ENCODE peak calls at places on chromosomes 5 and 9, in nine cellular contexts. V, O, A, R, W, E, C, Q and J are unnamed samples.

GRCh38 chr5:95178046-95178651 is 106.7 kb downstream of the MCTP1 start:
- DNase-seq in V (no peak), O (peak), A (peak), R (no peak), W (no peak), E (no peak), C (no peak), Q (peak), J (no peak)

GRCh38 chr5:79181419-79182022 is 54.4 kb upstream of the JMY start:
- DNase-seq in V (no peak), O (no peak), A (no peak), R (no peak), W (no peak), E (no peak), C (no peak), Q (no peak), J (no peak)

GRCh38 chr5:80309871-80310665 is 9.7 kb upstream of the SPZ1 start:
- DNase-seq in V (no peak), O (no peak), A (no peak), R (no peak), W (no peak), E (no peak), C (no peak), Q (no peak), J (no peak)

GRCh38 chr5:149177911-149178565 is 36.7 kb downstream of the ABLIM3 start:
- DNase-seq in V (no peak), O (no peak), A (peak), R (no peak), W (no peak), E (no peak), C (no peak), Q (no peak), J (no peak)

GRCh38 chr5:169263591-169263990 is 37.3 kb downstream of the SLIT3 start:
- DNase-seq in V (no peak), O (no peak), A (no peak), R (no peak), W (no peak), E (no peak), C (no peak), Q (no peak), J (no peak)

GRCh38 chr9:72996106-72996505 is 43.3 kb upstream of the ALDH1A1 start:
- DNase-seq in V (no peak), O (no peak), A (no peak), R (no peak), W (no peak), E (no peak), C (peak), Q (no peak), J (peak)

GRCh38 chr9:134418986-134419683 is 92.9 kb downstream of the RXRA start:
- DNase-seq in V (no peak), O (no peak), A (no peak), R (no peak), W (no peak), E (no peak), C (no peak), Q (no peak), J (no peak)

GRCh38 chr9:1231998-1232919 is 182.1 kb downstream of the DMRT2 start:
- DNase-seq in V (peak), O (no peak), A (no peak), R (no peak), W (no peak), E (no peak), C (peak), Q (peak), J (peak)

GRCh38 chr5:149195962-149196361 is 54.7 kb downstream of the ABLIM3 start:
- DNase-seq in V (no peak), O (no peak), A (no peak), R (no peak), W (no peak), E (no peak), C (no peak), Q (no peak), J (no peak)

GRCh38 chr9:113541019-113541900 is 77.7 kb downstream of the RGS3 start:
- DNase-seq in V (peak), O (peak), A (peak), R (no peak), W (no peak), E (no peak), C (peak), Q (peak), J (peak)

GRCh38 chr5:179407191-179408175 is 62.2 kb upstream of the ADAMTS2 start:
- DNase-seq in V (no peak), O (no peak), A (no peak), R (no peak), W (no peak), E (no peak), C (peak), Q (no peak), J (peak)

GRCh38 chr5:53364098-53364497 is 116.3 kb upstream of the FST start:
- DNase-seq in V (no peak), O (no peak), A (no peak), R (no peak), W (no peak), E (no peak), C (no peak), Q (no peak), J (no peak)

GRCh38 chr5:63564789-63565188 is 397.5 kb downstream of the HTR1A start:
- DNase-seq in V (no peak), O (no peak), A (no peak), R (no peak), W (no peak), E (no peak), C (no peak), Q (no peak), J (no peak)

GRCh38 chr9:21852751-21853150 is 50.3 kb downstream of the MTAP start:
- DNase-seq in V (no peak), O (no peak), A (no peak), R (no peak), W (no peak), E (peak), C (no peak), Q (no peak), J (no peak)

GRCh38 chr5:110865400-110866094 is 126.7 kb downstream of the SLC25A46 start:
- DNase-seq in V (peak), O (peak), A (no peak), R (no peak), W (no peak), E (peak), C (peak), Q (peak), J (peak)

GRCh38 chr5:133116601-133117000 is 64.8 kb downstream of the HSPA4 start:
- DNase-seq in V (no peak), O (no peak), A (no peak), R (no peak), W (no peak), E (no peak), C (no peak), Q (no peak), J (no peak)

GRCh38 chr5:44665101-44665701 is 143.5 kb upstream of the MRPS30 start:
- DNase-seq in V (no peak), O (no peak), A (no peak), R (no peak), W (no peak), E (no peak), C (no peak), Q (no peak), J (peak)

GRCh38 chr9:127611796-127612790 is at the start of gene STXBP1:
- DNase-seq in V (peak), O (peak), A (peak), R (peak), W (peak), E (peak), C (peak), Q (peak), J (peak)

GRCh38 chr9:134046894-134047681 is 20.7 kb downstream of the BRD3 start:
- DNase-seq in V (no peak), O (no peak), A (no peak), R (no peak), W (no peak), E (no peak), C (no peak), Q (no peak), J (no peak)

GRCh38 chr9:89318123-89319014 is at the start of gene SECISBP2:
- DNase-seq in V (peak), O (peak), A (peak), R (peak), W (peak), E (peak), C (peak), Q (peak), J (peak)

GRCh38 chr5:15500326-15500958 is 462 bp downstream of the FBXL7 start:
- DNase-seq in V (peak), O (peak), A (no peak), R (no peak), W (no peak), E (no peak), C (peak), Q (peak), J (peak)

GRCh38 chr5:110333384-110333783 is 393.1 kb downstream of the TMEM232 start:
- DNase-seq in V (no peak), O (no peak), A (no peak), R (no peak), W (no peak), E (no peak), C (no peak), Q (peak), J (no peak)